ENCODE peak calls at places on chromosome 10, in seven cellular contexts. One of them, this sample, is unnamed.

GRCh38 chr10:803041-803741 is 113.7 kb upstream of the DIP2C start:
- DNase-seq in IMR-90: no peak
- DNase-seq in H9: peak; percentile 31
- DNase-seq in neuronal stem cell: no peak
- DNase-seq in mesendoderm: no peak
- DNase-seq in H1: no peak
- DNase-seq in trophoblast cell: no peak
- DNase-seq in this sample: no peak

GRCh38 chr10:73865459-73866442 is 8.6 kb downstream of the CAMK2G start:
- DNase-seq in IMR-90: no peak
- DNase-seq in H9: no peak
- DNase-seq in neuronal stem cell: no peak
- DNase-seq in mesendoderm: peak; percentile 52
- DNase-seq in H1: no peak
- DNase-seq in trophoblast cell: no peak
- DNase-seq in this sample: no peak

GRCh38 chr10:119344381-119344780 is 137.0 kb downstream of the GRK5 start:
- DNase-seq in IMR-90: no peak
- DNase-seq in H9: no peak
- DNase-seq in neuronal stem cell: no peak
- DNase-seq in mesendoderm: no peak
- DNase-seq in H1: no peak
- DNase-seq in trophoblast cell: no peak
- DNase-seq in this sample: no peak

GRCh38 chr10:119111968-119112515 is 8.1 kb downstream of the DENND10 start:
- DNase-seq in IMR-90: peak; percentile 82
- DNase-seq in H9: no peak
- DNase-seq in neuronal stem cell: no peak
- DNase-seq in mesendoderm: no peak
- DNase-seq in H1: no peak
- DNase-seq in trophoblast cell: peak; percentile 39
- DNase-seq in this sample: peak; percentile 14

GRCh38 chr10:114172241-114172640 is 1.8 kb downstream of the CCDC186 start:
- DNase-seq in IMR-90: peak; percentile 40
- DNase-seq in H9: no peak
- DNase-seq in neuronal stem cell: no peak
- DNase-seq in mesendoderm: no peak
- DNase-seq in H1: no peak
- DNase-seq in trophoblast cell: no peak
- DNase-seq in this sample: peak; percentile 63

GRCh38 chr10:107496594-107496993 is 332.1 kb upstream of the SORCS1 start:
- DNase-seq in IMR-90: no peak
- DNase-seq in H9: no peak
- DNase-seq in neuronal stem cell: no peak
- DNase-seq in mesendoderm: no peak
- DNase-seq in H1: no peak
- DNase-seq in trophoblast cell: no peak
- DNase-seq in this sample: no peak

GRCh38 chr10:102603946-102604345 is 40.3 kb upstream of the TRIM8 start:
- DNase-seq in IMR-90: peak; percentile 52
- DNase-seq in H9: no peak
- DNase-seq in neuronal stem cell: no peak
- DNase-seq in mesendoderm: no peak
- DNase-seq in H1: no peak
- DNase-seq in trophoblast cell: no peak
- DNase-seq in this sample: peak; percentile 68

GRCh38 chr10:63266337-63267327 is 133.5 kb downstream of the NRBF2 start:
- DNase-seq in IMR-90: no peak
- DNase-seq in H9: no peak
- DNase-seq in neuronal stem cell: no peak
- DNase-seq in mesendoderm: no peak
- DNase-seq in H1: no peak
- DNase-seq in trophoblast cell: no peak
- DNase-seq in this sample: no peak

GRCh38 chr10:63829573-63830149 is 308.5 kb downstream of the REEP3 start:
- DNase-seq in IMR-90: no peak
- DNase-seq in H9: no peak
- DNase-seq in neuronal stem cell: no peak
- DNase-seq in mesendoderm: peak; percentile 35
- DNase-seq in H1: no peak
- DNase-seq in trophoblast cell: no peak
- DNase-seq in this sample: no peak

GRCh38 chr10:68989317-68989990 is 851 bp downstream of the KIFBP start:
- DNase-seq in IMR-90: peak; percentile 13
- DNase-seq in H9: no peak
- DNase-seq in neuronal stem cell: no peak
- DNase-seq in mesendoderm: no peak
- DNase-seq in H1: no peak
- DNase-seq in trophoblast cell: no peak
- DNase-seq in this sample: peak; percentile 37
- H2BK5ac ChIP-seq in IMR-90: peak overlapping the region; percentile 48
- H2BK5ac ChIP-seq in H9: no peak overlapping the region
- H2BK5ac ChIP-seq in neuronal stem cell: no peak overlapping the region
- H2BK5ac ChIP-seq in mesendoderm: no peak overlapping the region
- H2BK5ac ChIP-seq in H1: peak overlapping the region; percentile 91
- H2BK5ac ChIP-seq in trophoblast cell: peak overlapping the region; percentile 38
- H2BK5ac ChIP-seq in this sample: no peak overlapping the region

GRCh38 chr10:133335238-133336122 is 1.2 kb downstream of the CALY start:
- DNase-seq in IMR-90: peak; percentile 61
- DNase-seq in H9: peak; percentile 65
- DNase-seq in neuronal stem cell: peak; percentile 70
- DNase-seq in mesendoderm: peak; percentile 75
- DNase-seq in H1: no peak
- DNase-seq in trophoblast cell: no peak
- DNase-seq in this sample: peak; percentile 69
- H2BK5ac ChIP-seq in IMR-90: no peak overlapping the region
- H2BK5ac ChIP-seq in H9: no peak overlapping the region
- H2BK5ac ChIP-seq in neuronal stem cell: peak overlapping the region; percentile 70
- H2BK5ac ChIP-seq in mesendoderm: no peak overlapping the region
- H2BK5ac ChIP-seq in H1: no peak overlapping the region
- H2BK5ac ChIP-seq in trophoblast cell: no peak overlapping the region
- H2BK5ac ChIP-seq in this sample: no peak overlapping the region

GRCh38 chr10:89705466-89705865 is 4.1 kb downstream of the KIF20B start:
- DNase-seq in IMR-90: no peak
- DNase-seq in H9: no peak
- DNase-seq in neuronal stem cell: no peak
- DNase-seq in mesendoderm: no peak
- DNase-seq in H1: no peak
- DNase-seq in trophoblast cell: no peak
- DNase-seq in this sample: no peak

GRCh38 chr10:89706011-89706410 is 4.6 kb downstream of the KIF20B start:
- DNase-seq in IMR-90: peak; percentile 28
- DNase-seq in H9: no peak
- DNase-seq in neuronal stem cell: no peak
- DNase-seq in mesendoderm: no peak
- DNase-seq in H1: no peak
- DNase-seq in trophoblast cell: no peak
- DNase-seq in this sample: peak; percentile 53

GRCh38 chr10:89702121-89702480 is 711 bp downstream of the KIF20B start:
- DNase-seq in IMR-90: peak; percentile 5
- DNase-seq in H9: no peak
- DNase-seq in neuronal stem cell: no peak
- DNase-seq in mesendoderm: no peak
- DNase-seq in H1: no peak
- DNase-seq in trophoblast cell: no peak
- DNase-seq in this sample: peak; percentile 31

GRCh38 chr10:89710748-89711147 is 9.4 kb downstream of the KIF20B start:
- DNase-seq in IMR-90: peak; percentile 54
- DNase-seq in H9: no peak
- DNase-seq in neuronal stem cell: no peak
- DNase-seq in mesendoderm: no peak
- DNase-seq in H1: no peak
- DNase-seq in trophoblast cell: no peak
- DNase-seq in this sample: no peak

DNA sequence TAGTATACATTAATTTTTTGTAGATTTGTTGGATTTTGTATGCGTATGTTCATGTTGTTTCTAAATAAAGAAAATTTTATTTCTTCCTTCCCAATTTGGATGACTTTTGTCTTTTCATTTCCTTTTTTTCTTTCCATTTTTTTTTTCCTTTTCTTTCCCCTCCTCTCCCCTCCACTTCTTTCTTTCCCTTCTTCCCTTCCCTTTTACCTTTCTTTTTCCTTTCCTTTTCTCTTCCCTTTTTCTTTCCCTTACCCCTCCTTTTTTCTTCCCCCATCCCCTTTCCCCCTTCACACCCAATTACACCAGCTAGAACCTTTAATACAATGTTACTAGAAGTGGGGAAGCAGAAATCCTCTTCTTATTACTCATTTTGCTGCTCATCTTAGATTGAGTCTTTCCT is 6.0 kb downstream of the KIF20B start:
- DNase-seq in IMR-90: no peak
- DNase-seq in H9: no peak
- DNase-seq in neuronal stem cell: no peak
- DNase-seq in mesendoderm: no peak
- DNase-seq in H1: no peak
- DNase-seq in trophoblast cell: no peak
- DNase-seq in this sample: no peak
- H2BK5ac ChIP-seq in IMR-90: peak overlapping the region; percentile 65
- H2BK5ac ChIP-seq in H9: no peak overlapping the region
- H2BK5ac ChIP-seq in neuronal stem cell: no peak overlapping the region
- H2BK5ac ChIP-seq in mesendoderm: no peak overlapping the region
- H2BK5ac ChIP-seq in H1: no peak overlapping the region
- H2BK5ac ChIP-seq in trophoblast cell: no peak overlapping the region
- H2BK5ac ChIP-seq in this sample: no peak overlapping the region

GRCh38 chr10:100141446-100142087 is 44.3 kb downstream of the ERLIN1 start:
- DNase-seq in IMR-90: no peak
- DNase-seq in H9: no peak
- DNase-seq in neuronal stem cell: no peak
- DNase-seq in mesendoderm: no peak
- DNase-seq in H1: no peak
- DNase-seq in trophoblast cell: no peak
- DNase-seq in this sample: no peak
- H2BK5ac ChIP-seq in IMR-90: no peak overlapping the region
- H2BK5ac ChIP-seq in H9: no peak overlapping the region
- H2BK5ac ChIP-seq in neuronal stem cell: no peak overlapping the region
- H2BK5ac ChIP-seq in mesendoderm: no peak overlapping the region
- H2BK5ac ChIP-seq in H1: no peak overlapping the region
- H2BK5ac ChIP-seq in trophoblast cell: no peak overlapping the region
- H2BK5ac ChIP-seq in this sample: no peak overlapping the region

GRCh38 chr10:92572362-92573090 is 1.4 kb downstream of the IDE start:
- DNase-seq in IMR-90: no peak
- DNase-seq in H9: no peak
- DNase-seq in neuronal stem cell: no peak
- DNase-seq in mesendoderm: no peak
- DNase-seq in H1: no peak
- DNase-seq in trophoblast cell: no peak
- DNase-seq in this sample: no peak
- H2BK5ac ChIP-seq in IMR-90: no peak overlapping the region
- H2BK5ac ChIP-seq in H9: no peak overlapping the region
- H2BK5ac ChIP-seq in neuronal stem cell: no peak overlapping the region
- H2BK5ac ChIP-seq in mesendoderm: no peak overlapping the region
- H2BK5ac ChIP-seq in H1: no peak overlapping the region
- H2BK5ac ChIP-seq in trophoblast cell: no peak overlapping the region
- H2BK5ac ChIP-seq in this sample: no peak overlapping the region

DNA sequence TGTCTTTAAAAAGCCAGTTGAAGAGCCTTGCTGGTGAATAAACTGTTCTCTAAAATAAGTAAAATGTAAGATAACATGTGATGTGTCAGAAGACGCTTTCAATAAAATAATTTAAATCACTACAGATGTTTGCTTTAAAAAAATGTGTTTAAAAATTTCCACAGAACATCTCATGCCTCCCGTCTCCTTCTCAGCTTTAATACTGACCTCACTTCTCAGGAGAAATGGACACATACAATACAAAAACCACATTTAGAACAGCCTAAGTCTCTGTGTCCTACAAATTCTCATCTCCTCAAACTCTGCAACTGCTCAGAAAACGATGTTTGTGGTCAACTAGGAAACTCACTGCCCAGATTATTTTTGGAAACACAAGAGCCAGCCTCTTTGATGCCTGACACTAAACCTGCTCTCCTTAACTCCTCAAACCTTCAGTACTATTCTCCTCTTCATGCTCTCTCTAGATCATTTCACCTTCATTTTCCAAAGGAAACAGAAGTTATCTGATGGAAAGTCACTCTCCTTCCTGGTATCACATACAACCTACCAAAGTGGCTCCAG is 120.3 kb downstream of the ZNF438 start:
- DNase-seq in IMR-90: no peak
- DNase-seq in H9: no peak
- DNase-seq in neuronal stem cell: no peak
- DNase-seq in mesendoderm: no peak
- DNase-seq in H1: no peak
- DNase-seq in trophoblast cell: no peak
- DNase-seq in this sample: no peak
- H2BK5ac ChIP-seq in IMR-90: no peak overlapping the region
- H2BK5ac ChIP-seq in H9: no peak overlapping the region
- H2BK5ac ChIP-seq in neuronal stem cell: no peak overlapping the region
- H2BK5ac ChIP-seq in mesendoderm: no peak overlapping the region
- H2BK5ac ChIP-seq in H1: no peak overlapping the region
- H2BK5ac ChIP-seq in trophoblast cell: no peak overlapping the region
- H2BK5ac ChIP-seq in this sample: no peak overlapping the region

GRCh38 chr10:124624006-124624405 is 120.2 kb downstream of the FAM53B start:
- DNase-seq in IMR-90: no peak
- DNase-seq in H9: no peak
- DNase-seq in neuronal stem cell: no peak
- DNase-seq in mesendoderm: no peak
- DNase-seq in H1: no peak
- DNase-seq in trophoblast cell: no peak
- DNase-seq in this sample: no peak
- H2BK5ac ChIP-seq in IMR-90: no peak overlapping the region
- H2BK5ac ChIP-seq in H9: no peak overlapping the region
- H2BK5ac ChIP-seq in neuronal stem cell: no peak overlapping the region
- H2BK5ac ChIP-seq in mesendoderm: no peak overlapping the region
- H2BK5ac ChIP-seq in H1: no peak overlapping the region
- H2BK5ac ChIP-seq in trophoblast cell: no peak overlapping the region
- H2BK5ac ChIP-seq in this sample: no peak overlapping the region

DNA sequence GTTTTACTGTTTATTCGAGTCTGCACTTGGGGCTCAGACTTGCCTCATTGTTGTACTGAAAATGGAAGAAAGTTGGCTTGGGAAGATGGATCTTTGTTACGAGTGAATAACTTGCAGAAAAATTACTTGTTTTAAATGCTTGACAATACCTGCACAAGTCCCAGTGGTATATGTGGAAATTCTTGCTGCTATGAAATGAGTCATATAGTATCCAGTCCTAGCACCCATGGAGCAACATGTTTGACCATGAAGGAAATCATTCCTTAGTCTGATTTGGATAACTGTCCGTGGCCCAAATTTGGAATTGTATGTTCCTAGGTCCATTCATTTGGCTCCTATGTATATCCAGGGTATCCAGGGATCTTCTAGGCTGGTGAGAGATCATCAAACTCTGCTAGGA is 1096.8 kb downstream of the KCNMA1 start:
- DNase-seq in IMR-90: no peak
- DNase-seq in H9: no peak
- DNase-seq in neuronal stem cell: no peak
- DNase-seq in mesendoderm: no peak
- DNase-seq in H1: no peak
- DNase-seq in trophoblast cell: no peak
- DNase-seq in this sample: no peak
- H2BK5ac ChIP-seq in IMR-90: no peak overlapping the region
- H2BK5ac ChIP-seq in H9: no peak overlapping the region
- H2BK5ac ChIP-seq in neuronal stem cell: no peak overlapping the region
- H2BK5ac ChIP-seq in mesendoderm: no peak overlapping the region
- H2BK5ac ChIP-seq in H1: no peak overlapping the region
- H2BK5ac ChIP-seq in trophoblast cell: no peak overlapping the region
- H2BK5ac ChIP-seq in this sample: no peak overlapping the region